ENCODE peak calls at places on chromosomes 11 and 22, in six cellular contexts. J is psoas muscle, I is lower leg skin, Q is GM23338, K is A549, A is HL-60. R is an unnamed sample.
A peak's percentile ranks its signal among the peaks of the same experiment; 100 is the strongest.

GRCh38 chr11:113991170-113991569 is 16.3 kb downstream of the HTR3A start:
- DNase-seq in J (no peak), I (no peak), Q (peak; percentile 87), K (no peak), A (no peak), R (peak; percentile 6)

GRCh38 chr11:70364745-70365535 is 33.4 kb upstream of the CTTN start:
- DNase-seq in J (no peak), I (no peak), Q (no peak), K (no peak), A (peak; percentile 81), R (no peak)

GRCh38 chr11:68684385-68685356 is at the start of gene GAL:
- DNase-seq in J (no peak), I (no peak), Q (peak; percentile 65), K (no peak), A (no peak), R (peak; percentile 30)

GRCh38 chr22:50206599-50206998 is 5.8 kb downstream of the SELENOO start:
- DNase-seq in J (peak; percentile 93), I (no peak), Q (peak; percentile 88), K (no peak), A (no peak), R (peak; percentile 34)

GRCh38 chr22:16717699-16718558 is 107.3 kb downstream of the XKR3 start:
- DNase-seq in J (no peak), I (no peak), Q (peak; percentile 59), K (no peak), A (no peak), R (no peak)

GRCh38 chr11:112004389-112004788 is 20.8 kb upstream of the DLAT start:
- DNase-seq in J (no peak), I (no peak), Q (peak; percentile 68), K (peak; percentile 17), A (peak; percentile 47), R (no peak)

GRCh38 chr11:68750197-68750987 is 928 bp downstream of the TESMIN start:
- DNase-seq in J (peak; percentile 57), I (no peak), Q (peak; percentile 87), K (no peak), A (no peak), R (no peak)

GRCh38 chr11:18022419-18022818 is 9.6 kb upstream of the SERGEF start:
- DNase-seq in J (no peak), I (no peak), Q (no peak), K (no peak), A (no peak), R (no peak)

GRCh38 chr22:50470491-50470890 is 4.3 kb downstream of the SBF1 start:
- DNase-seq in J (no peak), I (no peak), Q (no peak), K (no peak), A (peak; percentile 10), R (no peak)

GRCh38 chr11:72091292-72091691 is 10.6 kb downstream of the LRRC51 start:
- DNase-seq in J (peak; percentile 84), I (peak; percentile 71), Q (peak; percentile 94), K (peak; percentile 84), A (peak; percentile 93), R (peak; percentile 70)

GRCh38 chr11:112962854-112963367 is 1.7 kb downstream of the NCAM1 start:
- DNase-seq in J (peak; percentile 74), I (no peak), Q (peak; percentile 71), K (no peak), A (no peak), R (no peak)

GRCh38 chr11:126578021-126578420 is 222.5 kb downstream of the ST3GAL4 start:
- DNase-seq in J (no peak), I (no peak), Q (no peak), K (no peak), A (no peak), R (no peak)

GRCh38 chr11:119130662-119131061 is 9.3 kb downstream of the HINFP start:
- DNase-seq in J (no peak), I (no peak), Q (no peak), K (no peak), A (no peak), R (no peak)

GRCh38 chr22:30219049-30219448 is 27.5 kb downstream of the LIF start:
- DNase-seq in J (no peak), I (no peak), Q (no peak), K (no peak), A (no peak), R (no peak)

GRCh38 chr11:134264966-134265365 is 11.2 kb upstream of the GLB1L3 start:
- DNase-seq in J (no peak), I (no peak), Q (no peak), K (no peak), A (no peak), R (no peak)

GRCh38 chr11:134261000-134261399 is 7.6 kb downstream of the ACAD8 start:
- DNase-seq in J (no peak), I (no peak), Q (no peak), K (no peak), A (no peak), R (no peak)

GRCh38 chr11:134260503-134260902 is 7.1 kb downstream of the ACAD8 start:
- DNase-seq in J (no peak), I (no peak), Q (no peak), K (no peak), A (no peak), R (no peak)

GRCh38 chr11:134258577-134258976 is 5.2 kb downstream of the ACAD8 start:
- DNase-seq in J (no peak), I (no peak), Q (no peak), K (no peak), A (no peak), R (no peak)

GRCh38 chr11:134261626-134262488 is 8.5 kb downstream of the ACAD8 start:
- DNase-seq in J (no peak), I (no peak), Q (peak; percentile 84), K (peak; percentile 51), A (peak; percentile 32), R (peak; percentile 57)
- TF ChIP-seq CTCF in J (peak; percentile 17), I (no peak), Q (peak; percentile 87), K (peak; percentile 42), A (peak; percentile 30), R (peak; percentile 47)

DNA sequence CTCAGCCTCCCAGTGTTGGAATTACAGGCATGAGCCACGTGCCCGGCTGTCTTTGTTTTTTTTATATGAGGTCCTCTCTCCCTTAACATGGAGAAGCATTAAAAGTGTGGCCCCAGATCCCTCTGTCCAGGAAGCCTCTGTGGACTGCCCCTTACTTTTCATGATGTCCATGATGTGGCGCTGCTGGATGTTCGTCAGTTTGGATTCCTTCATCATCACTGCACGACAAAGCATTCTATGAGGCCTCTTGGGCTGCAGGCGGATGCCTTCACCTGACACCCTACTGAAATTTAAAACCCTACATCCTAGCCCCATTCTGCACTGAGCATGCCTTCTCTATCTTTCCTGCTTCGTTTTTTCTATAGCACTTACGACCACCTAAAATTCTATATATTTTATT is 2.1 kb downstream of the C22orf23 start:
- DNase-seq in J (no peak), I (no peak), Q (peak; percentile 79), K (peak; percentile 10), A (no peak), R (no peak)
- TF ChIP-seq CTCF in J (no peak), I (no peak), Q (peak; percentile 45), K (no peak), A (no peak), R (no peak)

DNA sequence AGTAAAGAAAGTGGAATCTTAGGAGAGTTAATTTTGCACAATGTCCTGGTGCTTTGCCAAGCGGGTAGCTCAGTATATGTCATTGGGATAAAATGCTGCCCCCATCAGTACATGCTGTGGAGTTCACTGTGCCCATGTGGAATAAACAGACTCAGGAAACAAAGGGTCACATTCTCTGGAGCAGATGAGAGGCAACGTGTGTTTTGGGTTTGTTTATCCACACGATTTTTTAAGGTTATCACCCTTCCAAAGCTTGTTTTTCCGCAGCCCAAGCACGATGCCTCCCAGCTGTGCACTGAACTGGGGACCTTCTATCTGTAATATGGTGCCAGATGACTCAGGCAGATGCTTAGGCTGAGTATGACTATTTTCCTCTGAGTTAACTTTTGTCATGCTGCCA is 6.4 kb downstream of the OR4D6 start:
- DNase-seq in J (no peak), I (no peak), Q (peak; percentile 15), K (no peak), A (no peak), R (no peak)
- TF ChIP-seq CTCF in J (no peak), I (no peak), Q (peak; percentile 26), K (no peak), A (no peak), R (no peak)

DNA sequence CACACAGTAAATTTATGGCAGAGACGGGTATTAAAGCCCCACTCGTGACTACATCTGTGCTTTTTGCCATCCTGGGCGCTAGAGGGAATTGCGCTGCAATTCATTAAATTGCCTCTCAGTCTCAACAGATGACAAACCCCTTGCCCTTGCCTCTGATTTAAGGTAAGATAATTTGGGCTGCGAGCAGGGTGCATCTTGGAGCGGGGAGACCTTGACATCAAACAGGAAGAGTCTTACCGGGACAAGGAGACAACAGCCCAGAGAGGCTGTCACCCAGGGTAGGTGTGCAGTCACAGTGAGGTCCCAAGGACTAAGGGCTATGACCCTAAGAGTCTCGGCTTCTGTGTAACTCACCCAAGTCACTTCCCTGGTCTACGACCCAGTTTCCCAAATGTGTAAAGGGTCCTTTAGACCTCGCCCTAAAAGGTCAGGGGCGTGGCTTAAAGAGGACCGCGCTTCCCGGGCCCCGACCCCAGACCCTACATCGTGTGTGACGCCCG is 427 bp upstream of the TOM1 start:
- DNase-seq in J (no peak), I (no peak), Q (no peak), K (no peak), A (no peak), R (no peak)
- TF ChIP-seq CTCF in J (no peak), I (no peak), Q (no peak), K (no peak), A (no peak), R (no peak)

GRCh38 chr11:130737041-130737830 is 179.0 kb downstream of the SNX19 start:
- DNase-seq in J (no peak), I (no peak), Q (no peak), K (no peak), A (no peak), R (no peak)
- TF ChIP-seq CTCF in J (no peak), I (no peak), Q (no peak), K (no peak), A (no peak), R (no peak)

DNA sequence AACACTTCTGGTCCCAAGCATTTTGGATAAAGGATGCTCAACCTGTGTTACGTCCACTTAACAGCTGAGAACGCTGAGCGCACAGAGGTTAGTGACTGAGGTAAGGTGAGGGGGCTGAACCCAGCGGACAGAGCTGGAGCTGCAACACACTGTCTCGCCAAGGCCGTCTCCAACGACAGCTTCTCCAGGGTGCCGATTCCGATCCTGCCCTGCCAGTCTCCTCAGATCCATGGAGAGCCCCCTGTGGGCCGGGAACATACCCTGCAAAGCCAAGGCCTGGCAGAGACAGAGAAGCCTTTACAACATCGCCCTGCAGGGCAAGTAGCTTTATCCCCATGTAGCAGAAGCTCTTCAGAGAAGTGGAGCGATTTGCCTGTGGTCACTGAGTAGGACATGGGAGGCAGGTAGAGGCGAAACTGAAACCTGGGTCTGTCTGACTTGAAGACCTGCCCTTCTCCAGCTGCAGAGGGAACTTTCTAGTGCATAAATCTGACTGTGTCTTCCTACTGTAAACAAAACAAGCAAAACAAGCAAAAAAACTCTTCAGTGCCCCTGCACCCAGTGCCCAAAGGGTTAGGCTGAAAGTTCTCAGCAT is 72.8 kb downstream of the SCUBE1 start:
- DNase-seq in J (no peak), I (no peak), Q (peak; percentile 83), K (peak; percentile 44), A (no peak), R (peak; percentile 19)
- TF ChIP-seq CTCF in J (no peak), I (no peak), Q (peak; percentile 60), K (no peak), A (no peak), R (peak; percentile 37)

GRCh38 chr22:39994566-39995345 is at the start of gene FAM83F:
- DNase-seq in J (no peak), I (no peak), Q (peak; percentile 84), K (no peak), A (no peak), R (peak; percentile 86)
- TF ChIP-seq CTCF in J (no peak), I (no peak), Q (no peak), K (no peak), A (no peak), R (no peak)